ENCODE peak calls at places on chromosome 22, in five cellular contexts. One of them, this sample, is unnamed.
A peak's percentile ranks its signal among the peaks of the same experiment; 100 is the strongest.

GRCh38 chr22:44131989-44132685 is 48.6 kb upstream of the PARVG start:
- DNase-seq in IMR-90: no peak
- DNase-seq in H1: no peak
- DNase-seq in neuronal stem cell: no peak
- DNase-seq in trophoblast cell: no peak
- DNase-seq in this sample: no peak

GRCh38 chr22:46081831-46082210 is 68.5 kb upstream of the PPARA start:
- DNase-seq in IMR-90: no peak
- DNase-seq in neuronal stem cell: no peak
- DNase-seq in trophoblast cell: no peak
- DNase-seq in H1: no peak
- DNase-seq in this sample: no peak

GRCh38 chr22:40603088-40603605 is 33.4 kb downstream of the MRTFA start:
- DNase-seq in trophoblast cell: peak; percentile 36
- DNase-seq in H1: no peak
- DNase-seq in neuronal stem cell: no peak
- DNase-seq in IMR-90: peak; percentile 78
- DNase-seq in this sample: no peak

GRCh38 chr22:36870250-36870649 is 9.4 kb downstream of the NCF4 start:
- DNase-seq in neuronal stem cell: no peak
- DNase-seq in H1: no peak
- DNase-seq in trophoblast cell: peak; percentile 38
- DNase-seq in IMR-90: no peak
- DNase-seq in this sample: no peak

GRCh38 chr22:27748355-27749168 is 53.0 kb downstream of the MN1 start:
- DNase-seq in trophoblast cell: peak; percentile 8
- DNase-seq in H1: no peak
- DNase-seq in IMR-90: peak; percentile 58
- DNase-seq in neuronal stem cell: peak; percentile 31
- DNase-seq in this sample: peak; percentile 77

GRCh38 chr22:27139935-27140493 is 482.6 kb downstream of the MIAT start:
- DNase-seq in trophoblast cell: no peak
- DNase-seq in IMR-90: peak; percentile 83
- DNase-seq in H1: no peak
- DNase-seq in neuronal stem cell: no peak
- DNase-seq in this sample: no peak

GRCh38 chr22:27842236-27842993 is 40.9 kb upstream of the MN1 start:
- DNase-seq in H1: no peak
- DNase-seq in trophoblast cell: no peak
- DNase-seq in IMR-90: no peak
- DNase-seq in neuronal stem cell: no peak
- DNase-seq in this sample: no peak

GRCh38 chr22:38435010-38435409 is 20.0 kb downstream of the KCNJ4 start:
- DNase-seq in trophoblast cell: no peak
- DNase-seq in neuronal stem cell: no peak
- DNase-seq in IMR-90: no peak
- DNase-seq in H1: no peak
- DNase-seq in this sample: peak; percentile 79

GRCh38 chr22:44497218-44497903 is 672 bp downstream of the RTL6 start:
- DNase-seq in neuronal stem cell: peak; percentile 9
- DNase-seq in H1: no peak
- DNase-seq in IMR-90: peak; percentile 34
- DNase-seq in trophoblast cell: peak; percentile 18
- DNase-seq in this sample: no peak

GRCh38 chr22:24176630-24177029 is 4.7 kb upstream of the SUSD2 start:
- DNase-seq in neuronal stem cell: no peak
- DNase-seq in IMR-90: no peak
- DNase-seq in trophoblast cell: no peak
- DNase-seq in H1: no peak
- DNase-seq in this sample: no peak

GRCh38 chr22:38205261-38206128 is 3.7 kb downstream of the MAFF start:
- DNase-seq in IMR-90: peak; percentile 79
- DNase-seq in neuronal stem cell: no peak
- DNase-seq in trophoblast cell: peak; percentile 29
- DNase-seq in H1: no peak
- DNase-seq in this sample: peak; percentile 23

GRCh38 chr22:39332441-39333064 is 13.1 kb upstream of the RPL3 start:
- DNase-seq in H1: no peak
- DNase-seq in neuronal stem cell: no peak
- DNase-seq in trophoblast cell: no peak
- DNase-seq in IMR-90: no peak
- DNase-seq in this sample: no peak

GRCh38 chr22:26642465-26643367 is 14.7 kb upstream of the MIAT start:
- DNase-seq in neuronal stem cell: no peak
- DNase-seq in IMR-90: no peak
- DNase-seq in trophoblast cell: no peak
- DNase-seq in H1: no peak
- DNase-seq in this sample: peak; percentile 77

GRCh38 chr22:33851240-33851639 is 69.0 kb downstream of the LARGE1 start:
- DNase-seq in neuronal stem cell: no peak
- DNase-seq in IMR-90: peak; percentile 44
- DNase-seq in H1: no peak
- DNase-seq in trophoblast cell: no peak
- DNase-seq in this sample: no peak

GRCh38 chr22:24407278-24407665 is 20.1 kb upstream of the ADORA2A start:
- DNase-seq in IMR-90: no peak
- DNase-seq in H1: no peak
- DNase-seq in neuronal stem cell: no peak
- DNase-seq in trophoblast cell: no peak
- DNase-seq in this sample: no peak

GRCh38 chr22:36352775-36353507 is 34.8 kb downstream of the MYH9 start:
- DNase-seq in neuronal stem cell: no peak
- DNase-seq in IMR-90: peak; percentile 95
- DNase-seq in trophoblast cell: no peak
- DNase-seq in H1: no peak
- DNase-seq in this sample: no peak

GRCh38 chr22:46596819-46597218 is 23.4 kb upstream of the GRAMD4 start:
- DNase-seq in neuronal stem cell: no peak
- DNase-seq in H1: no peak
- DNase-seq in IMR-90: no peak
- DNase-seq in trophoblast cell: peak; percentile 98
- DNase-seq in this sample: peak; percentile 68

GRCh38 chr22:19429950-19430889 is 1.3 kb downstream of the HIRA start:
- DNase-seq in trophoblast cell: no peak
- DNase-seq in neuronal stem cell: no peak
- DNase-seq in H1: no peak
- DNase-seq in IMR-90: peak; percentile 78
- DNase-seq in this sample: no peak

GRCh38 chr22:24994070-24994763 is 41.7 kb downstream of the KIAA1671 start:
- DNase-seq in H1: no peak
- DNase-seq in trophoblast cell: peak; percentile 55
- DNase-seq in IMR-90: no peak
- DNase-seq in neuronal stem cell: no peak
- DNase-seq in this sample: peak; percentile 79

GRCh38 chr22:40636380-40637180 is at the start of gene MRTFA:
- DNase-seq in trophoblast cell: peak; percentile 100
- DNase-seq in H1: peak; percentile 98
- DNase-seq in IMR-90: peak; percentile 100
- DNase-seq in neuronal stem cell: peak; percentile 100
- DNase-seq in this sample: peak; percentile 100

GRCh38 chr22:33821290-33821689 is 99.0 kb downstream of the LARGE1 start:
- DNase-seq in IMR-90: no peak
- DNase-seq in neuronal stem cell: no peak
- DNase-seq in trophoblast cell: no peak
- DNase-seq in H1: no peak
- DNase-seq in this sample: no peak

GRCh38 chr22:37209140-37209845 is 3.0 kb downstream of the SSTR3 start:
- DNase-seq in IMR-90: no peak
- DNase-seq in neuronal stem cell: no peak
- DNase-seq in trophoblast cell: no peak
- DNase-seq in H1: no peak
- DNase-seq in this sample: no peak

GRCh38 chr22:46572911-46573780 is 35.7 kb upstream of the CELSR1 start:
- DNase-seq in neuronal stem cell: no peak
- DNase-seq in H1: no peak
- DNase-seq in IMR-90: no peak
- DNase-seq in trophoblast cell: no peak
- DNase-seq in this sample: no peak

GRCh38 chr22:43852605-43853327 is 9.5 kb downstream of the SULT4A1 start:
- DNase-seq in neuronal stem cell: no peak
- DNase-seq in IMR-90: no peak
- DNase-seq in trophoblast cell: no peak
- DNase-seq in H1: no peak
- DNase-seq in this sample: peak; percentile 22

GRCh38 chr22:44389181-44389580 is 76.4 kb upstream of the SHISAL1 start:
- DNase-seq in IMR-90: no peak
- DNase-seq in neuronal stem cell: no peak
- DNase-seq in trophoblast cell: no peak
- DNase-seq in H1: no peak
- DNase-seq in this sample: no peak

GRCh38 chr22:37415210-37415609 is 12.1 kb downstream of the ELFN2 start:
- DNase-seq in trophoblast cell: no peak
- DNase-seq in neuronal stem cell: no peak
- DNase-seq in IMR-90: no peak
- DNase-seq in H1: no peak
- DNase-seq in this sample: no peak

DNA sequence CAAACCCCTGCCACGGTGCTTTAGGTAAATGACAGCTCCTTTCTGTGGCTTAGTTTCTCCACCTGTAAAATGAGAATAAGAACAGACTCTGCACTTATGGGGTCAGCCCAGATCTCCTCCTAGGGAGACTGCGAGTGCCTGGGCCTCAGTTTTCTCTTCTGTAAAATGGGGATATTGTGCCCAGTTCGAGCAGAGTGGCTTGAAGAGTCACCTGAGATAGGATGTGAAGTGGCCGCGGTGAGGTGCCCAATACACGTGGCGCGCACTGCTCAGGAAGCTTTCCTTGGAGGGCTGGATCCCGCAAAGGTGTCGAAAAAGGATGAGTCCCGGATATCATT is 467 bp upstream of the EMID1 start:
- DNase-seq in IMR-90: no peak
- DNase-seq in H1: no peak
- DNase-seq in trophoblast cell: no peak
- DNase-seq in neuronal stem cell: no peak
- DNase-seq in this sample: no peak
- H3K23ac ChIP-seq in IMR-90: peak overlapping the region; percentile 5
- H3K23ac ChIP-seq in H1: no peak overlapping the region
- H3K23ac ChIP-seq in trophoblast cell: no peak overlapping the region
- H3K23ac ChIP-seq in neuronal stem cell: no peak overlapping the region
- H3K23ac ChIP-seq in this sample: no peak overlapping the region

GRCh38 chr22:48742191-48742555 is 1085.5 kb downstream of the BRD1 start:
- DNase-seq in trophoblast cell: no peak
- DNase-seq in H1: no peak
- DNase-seq in IMR-90: no peak
- DNase-seq in neuronal stem cell: no peak
- DNase-seq in this sample: no peak

GRCh38 chr22:48744283-48744641 is 1083.4 kb downstream of the BRD1 start:
- DNase-seq in IMR-90: no peak
- DNase-seq in neuronal stem cell: no peak
- DNase-seq in H1: no peak
- DNase-seq in trophoblast cell: no peak
- DNase-seq in this sample: no peak

GRCh38 chr22:48743601-48744282 is 1083.9 kb downstream of the BRD1 start:
- DNase-seq in H1: no peak
- DNase-seq in IMR-90: no peak
- DNase-seq in trophoblast cell: no peak
- DNase-seq in neuronal stem cell: no peak
- DNase-seq in this sample: no peak

GRCh38 chr22:48741540-48741939 is 1086.1 kb downstream of the BRD1 start:
- DNase-seq in trophoblast cell: no peak
- DNase-seq in neuronal stem cell: no peak
- DNase-seq in H1: no peak
- DNase-seq in IMR-90: no peak
- DNase-seq in this sample: no peak

DNA sequence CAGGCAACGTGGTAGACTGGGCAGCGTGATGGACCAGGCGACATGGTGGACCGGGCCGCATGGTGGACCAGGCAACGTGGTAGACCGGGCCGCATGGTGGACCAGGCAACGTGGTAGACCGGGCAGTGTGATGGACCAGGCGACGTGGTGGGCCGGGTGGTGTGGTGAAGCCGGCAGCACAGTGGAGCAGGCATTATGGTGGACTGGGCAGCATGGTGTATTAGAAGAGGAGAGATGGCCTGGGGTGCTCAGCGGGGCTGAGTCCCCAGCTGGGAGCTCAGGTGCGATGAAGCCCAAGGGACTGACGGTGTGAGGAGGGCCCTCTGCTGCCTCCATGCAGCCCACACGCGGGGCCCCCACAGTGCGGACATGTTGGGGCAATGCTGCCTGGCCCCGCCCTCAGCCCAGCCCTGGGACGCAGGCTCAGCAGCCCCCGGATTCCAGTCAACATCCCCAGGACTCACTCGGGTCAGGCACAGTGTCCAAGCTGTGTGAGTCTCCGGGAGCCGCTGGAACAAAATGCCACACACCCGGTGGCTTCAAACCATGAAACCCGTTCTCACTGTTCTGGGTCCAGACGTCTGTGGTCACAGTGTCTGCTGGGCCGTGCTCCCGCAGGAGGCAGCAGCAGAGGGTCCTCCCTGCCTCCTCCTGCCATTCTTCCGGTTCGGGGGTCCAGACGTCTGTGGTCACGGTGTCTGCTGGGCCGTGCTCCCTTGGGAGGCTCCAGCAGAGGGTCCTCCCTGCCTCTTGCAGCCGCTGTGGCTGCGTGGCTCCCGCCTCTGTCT is 1084.9 kb downstream of the BRD1 start:
- DNase-seq in neuronal stem cell: no peak
- DNase-seq in trophoblast cell: no peak
- DNase-seq in H1: no peak
- DNase-seq in IMR-90: no peak
- DNase-seq in this sample: no peak
- H4K91ac ChIP-seq in neuronal stem cell: no peak overlapping the region
- H4K91ac ChIP-seq in trophoblast cell: no peak overlapping the region
- H4K91ac ChIP-seq in H1: no peak overlapping the region
- H4K91ac ChIP-seq in IMR-90: no peak overlapping the region
- H4K91ac ChIP-seq in this sample: no peak overlapping the region

GRCh38 chr22:22712092-22712658 is 67.8 kb downstream of the GGTLC2 start:
- DNase-seq in H1: no peak
- DNase-seq in IMR-90: no peak
- DNase-seq in neuronal stem cell: no peak
- DNase-seq in trophoblast cell: no peak
- DNase-seq in this sample: no peak
- H3K23ac ChIP-seq in H1: no peak overlapping the region
- H3K23ac ChIP-seq in IMR-90: no peak overlapping the region
- H3K23ac ChIP-seq in neuronal stem cell: peak overlapping the region; percentile 96
- H3K23ac ChIP-seq in trophoblast cell: no peak overlapping the region
- H3K23ac ChIP-seq in this sample: no peak overlapping the region

DNA sequence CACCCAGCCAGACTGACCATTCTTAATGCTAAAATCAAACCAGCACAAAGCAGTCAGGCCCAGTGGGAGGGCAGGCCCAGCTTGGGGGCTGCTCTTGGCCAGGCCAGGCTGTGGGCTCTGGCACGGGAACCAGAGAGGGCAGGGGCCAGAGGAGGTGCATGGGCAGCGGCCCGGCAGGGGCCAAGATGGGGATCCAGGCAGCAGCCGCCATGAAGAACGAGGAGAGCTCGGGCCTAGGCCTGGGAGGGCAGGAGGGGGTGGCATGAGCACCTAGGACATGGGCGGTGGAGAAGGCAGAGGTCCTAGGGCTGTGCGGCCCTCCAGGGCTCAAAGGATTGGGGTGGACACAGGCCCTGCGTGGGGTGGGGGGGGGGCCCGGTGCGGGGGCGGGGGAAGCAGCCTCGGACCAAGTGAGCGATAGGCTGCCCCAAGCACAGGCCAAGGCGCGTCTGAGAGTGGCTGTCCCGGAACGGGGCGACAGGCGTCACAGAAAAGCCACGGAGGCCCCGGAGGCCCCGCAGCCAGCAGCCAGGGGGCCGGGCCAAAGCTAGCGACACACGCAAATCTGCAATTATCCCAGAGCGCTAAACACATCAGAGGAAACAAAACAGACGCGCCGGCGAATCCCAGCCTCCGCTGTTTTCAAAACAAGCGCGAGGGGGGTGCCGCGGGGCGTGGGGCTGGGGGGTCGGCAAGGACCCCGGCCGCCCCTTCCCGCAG is 8.3 kb downstream of the PLXNB2 start:
- DNase-seq in IMR-90: peak; percentile 11
- DNase-seq in neuronal stem cell: no peak
- DNase-seq in H1: no peak
- DNase-seq in trophoblast cell: peak; percentile 77
- DNase-seq in this sample: no peak
- H4K91ac ChIP-seq in IMR-90: no peak overlapping the region
- H4K91ac ChIP-seq in neuronal stem cell: no peak overlapping the region
- H4K91ac ChIP-seq in H1: no peak overlapping the region
- H4K91ac ChIP-seq in trophoblast cell: peak overlapping the region; percentile 55
- H4K91ac ChIP-seq in this sample: no peak overlapping the region

This sample was measured in H9.